ENCODE peak calls at places on chromosome 3, in four cellular contexts. I, A, L and H are unnamed samples.
A peak's percentile ranks its signal among the peaks of the same experiment; 100 is the strongest.

GRCh38 chr3:51391566-51392300 is 648 bp downstream of the RBM15B start:
- DNase-seq in A (no peak), I (peak; percentile 61), L (no peak), H (no peak)

GRCh38 chr3:58577269-58577821 is at the start of gene FAM107A:
- DNase-seq in L (peak; percentile 81), A (no peak), I (no peak), H (peak; percentile 43)

GRCh38 chr3:17551333-17551732 is 191.1 kb downstream of the TBC1D5 start:
- DNase-seq in L (no peak), I (no peak), A (no peak), H (no peak)

GRCh38 chr3:100087203-100087602 is 27.1 kb downstream of the FILIP1L start:
- DNase-seq in A (no peak), I (no peak), L (no peak), H (no peak)

GRCh38 chr3:71031151-71031550 is 552.4 kb downstream of the FOXP1 start:
- DNase-seq in A (no peak), I (peak; percentile 26), L (no peak), H (no peak)

GRCh38 chr3:46831841-46832240 is 31.4 kb downstream of the MYL3 start:
- DNase-seq in I (peak; percentile 8), L (no peak), A (no peak), H (no peak)

GRCh38 chr3:190491533-190492054 is 22.3 kb upstream of the IL1RAP start:
- DNase-seq in L (no peak), I (peak; percentile 54), A (no peak), H (peak; percentile 47)

GRCh38 chr3:27312044-27312668 is 57.0 kb downstream of the NEK10 start:
- DNase-seq in I (peak; percentile 88), L (no peak), A (peak; percentile 58), H (no peak)

GRCh38 chr3:169772530-169772950 is 656 bp upstream of the MYNN start:
- DNase-seq in I (peak; percentile 86), A (peak; percentile 75), L (no peak), H (peak; percentile 72)

GRCh38 chr3:175329373-175329772 is 470.2 kb downstream of the NAALADL2 start:
- DNase-seq in I (no peak), A (no peak), L (no peak), H (no peak)

GRCh38 chr3:119794971-119795612 is 13.2 kb downstream of the NR1I2 start:
- DNase-seq in A (peak; percentile 64), I (peak; percentile 80), L (peak; percentile 37), H (no peak)

GRCh38 chr3:53194218-53195065 is 33.4 kb downstream of the PRKCD start:
- DNase-seq in I (no peak), L (no peak), A (no peak), H (peak; percentile 56)

GRCh38 chr3:178223876-178224275 is 312.4 kb upstream of the KCNMB2 start:
- DNase-seq in I (no peak), A (no peak), L (no peak), H (no peak)

GRCh38 chr3:31804251-31805051 is 176.6 kb downstream of the OSBPL10 start:
- DNase-seq in I (peak; percentile 24), L (no peak), A (no peak), H (no peak)

GRCh38 chr3:42428830-42429229 is 18.4 kb upstream of the LYZL4 start:
- DNase-seq in L (no peak), A (no peak), I (no peak), H (no peak)

GRCh38 chr3:21914451-21914850 is 163.4 kb upstream of the ZNF385D start:
- DNase-seq in A (no peak), I (no peak), L (no peak), H (no peak)

GRCh38 chr3:47163023-47163989 is 607 bp downstream of the SETD2 start:
- DNase-seq in I (peak; percentile 64), L (no peak), A (peak; percentile 17), H (peak; percentile 48)

DNA sequence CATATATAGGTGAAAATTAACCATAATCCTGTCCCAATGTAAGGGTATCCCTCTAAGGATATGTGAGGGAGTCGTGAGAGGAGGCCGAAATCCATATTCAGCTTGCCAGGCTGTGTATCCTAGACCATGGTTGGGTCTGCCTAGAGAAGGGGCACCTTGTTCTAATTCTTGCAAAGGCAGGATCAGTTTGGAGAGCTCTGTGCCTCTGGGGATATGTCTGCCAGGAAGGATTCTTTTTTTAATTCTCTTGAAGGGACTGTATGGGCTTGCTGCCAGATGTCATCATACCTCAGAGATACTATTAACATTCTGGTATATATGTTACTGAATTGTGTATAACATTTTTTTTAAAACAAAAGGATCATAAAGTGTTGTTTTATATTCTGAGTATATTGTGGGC is 2.4 kb downstream of the ATP1B3 start:
- DNase-seq in A (no peak), L (no peak), I (no peak), H (no peak)
- H3K27ac ChIP-seq in A (no peak overlapping the region), L (no peak overlapping the region), I (no peak overlapping the region), H (no peak overlapping the region)

GRCh38 chr3:196569003-196569516 is 600 bp downstream of the FBXO45 start:
- DNase-seq in L (no peak), I (peak; percentile 82), A (no peak), H (peak; percentile 17)
- H3K4me3 ChIP-seq in L (peak overlapping the region; percentile 95), I (peak overlapping the region; percentile 91), A (peak overlapping the region; percentile 85), H (peak overlapping the region; percentile 74)

DNA sequence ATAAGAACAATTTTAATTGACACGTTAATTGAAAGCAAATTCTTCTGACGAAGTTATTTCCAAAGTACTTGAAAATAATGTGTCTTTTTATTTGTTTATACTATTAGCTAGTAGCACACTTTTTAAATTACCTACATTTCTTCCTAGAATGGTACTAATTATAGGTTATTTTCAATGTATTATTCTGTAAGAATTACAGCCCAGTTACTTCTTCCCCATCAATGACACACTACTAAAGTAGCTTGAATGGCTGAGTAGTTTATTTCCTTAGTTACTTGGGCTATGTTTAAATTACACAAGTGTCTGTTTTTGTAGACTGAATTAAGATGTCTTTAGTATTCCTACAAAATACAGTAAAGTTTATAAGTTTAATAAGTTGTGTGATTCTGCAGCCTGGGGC is 217.6 kb upstream of the IL12A start:
- DNase-seq in L (no peak), A (no peak), I (no peak), H (no peak)
- H3K27ac ChIP-seq in L (no peak overlapping the region), A (no peak overlapping the region), I (no peak overlapping the region), H (no peak overlapping the region)

DNA sequence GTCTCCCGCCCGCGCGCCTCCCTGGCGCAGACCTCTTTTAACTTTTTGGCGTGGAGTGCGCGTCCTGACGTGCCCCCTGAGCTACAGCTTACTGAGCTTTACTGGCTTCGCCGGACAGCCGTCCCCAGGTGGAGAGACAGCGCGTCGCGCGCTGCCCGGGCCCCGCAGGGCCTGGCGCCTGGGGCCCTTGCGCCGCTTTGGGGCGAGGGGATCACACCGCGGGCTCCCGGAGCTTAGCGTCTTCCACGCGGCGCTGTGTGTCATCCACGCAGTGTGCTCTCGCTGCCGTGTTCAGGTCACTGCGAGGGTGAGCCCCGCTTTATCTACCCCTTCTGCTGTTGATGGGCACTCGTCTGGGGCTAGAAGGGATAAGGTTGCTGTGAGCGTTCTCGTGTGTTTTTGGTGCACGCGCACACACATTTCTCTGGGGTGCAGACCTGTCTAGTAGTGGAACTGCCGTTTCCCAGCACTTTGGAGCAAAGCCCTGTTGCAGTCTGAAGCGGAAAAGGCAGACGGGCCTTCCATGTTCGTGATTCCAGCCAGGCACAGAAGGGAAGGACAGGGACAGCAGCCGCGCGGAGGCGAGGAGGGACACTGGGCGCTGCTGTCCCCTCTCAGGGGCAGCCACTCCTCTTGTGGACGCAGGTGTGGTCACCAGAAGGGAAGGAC is 33.1 kb upstream of the ALDH1L1 start:
- DNase-seq in A (no peak), L (no peak), I (no peak), H (no peak)
- H3K4me3 ChIP-seq in A (peak overlapping the region; percentile 73), L (peak overlapping the region; percentile 58), I (peak overlapping the region; percentile 65), H (peak overlapping the region; percentile 73)